ENCODE peak calls at places on chromosomes 4 and X, in four cellular contexts. One of them, this sample, is unnamed.

GRCh38 chr4:181952478-181952877 is 290.7 kb upstream of the TENM3 start:
- DNase-seq in midbrain: no peak
- DNase-seq in stimulated activated CD8-positive, alpha-beta memory T cell treated with anti-CD3 and anti-CD28 coated beads, Interleukin-15, amount 100 ng/mL, for 4 hours: no peak
- DNase-seq in Right ventricle myocardium superior: no peak
- DNase-seq in this sample: no peak

GRCh38 chr4:41218703-41219102 is 4.4 kb upstream of the APBB2 start:
- DNase-seq in midbrain: no peak
- DNase-seq in stimulated activated CD8-positive, alpha-beta memory T cell treated with anti-CD3 and anti-CD28 coated beads, Interleukin-15, amount 100 ng/mL, for 4 hours: no peak
- DNase-seq in Right ventricle myocardium superior: no peak
- DNase-seq in this sample: no peak

GRCh38 chrX:11423362-11423818 is 130.2 kb downstream of the AMELX start:
- DNase-seq in midbrain: peak; percentile 14
- DNase-seq in stimulated activated CD8-positive, alpha-beta memory T cell treated with anti-CD3 and anti-CD28 coated beads, Interleukin-15, amount 100 ng/mL, for 4 hours: no peak
- DNase-seq in Right ventricle myocardium superior: peak; percentile 42
- DNase-seq in this sample: no peak

GRCh38 chr4:150315691-150316090 is 237.4 kb downstream of the DCLK2 start:
- DNase-seq in midbrain: no peak
- DNase-seq in stimulated activated CD8-positive, alpha-beta memory T cell treated with anti-CD3 and anti-CD28 coated beads, Interleukin-15, amount 100 ng/mL, for 4 hours: no peak
- DNase-seq in Right ventricle myocardium superior: no peak
- DNase-seq in this sample: peak; percentile 86

GRCh38 chrX:149877636-149878035 is 3.3 kb upstream of the MAGEA8 start:
- DNase-seq in midbrain: no peak
- DNase-seq in stimulated activated CD8-positive, alpha-beta memory T cell treated with anti-CD3 and anti-CD28 coated beads, Interleukin-15, amount 100 ng/mL, for 4 hours: no peak
- DNase-seq in Right ventricle myocardium superior: no peak
- DNase-seq in this sample: no peak

GRCh38 chr4:170391066-170391754 is 301.5 kb upstream of the AADAT start:
- DNase-seq in midbrain: no peak
- DNase-seq in stimulated activated CD8-positive, alpha-beta memory T cell treated with anti-CD3 and anti-CD28 coated beads, Interleukin-15, amount 100 ng/mL, for 4 hours: no peak
- DNase-seq in Right ventricle myocardium superior: no peak
- DNase-seq in this sample: no peak

GRCh38 chr4:182643801-182644311 is 273.3 kb downstream of the DCTD start:
- DNase-seq in midbrain: no peak
- DNase-seq in stimulated activated CD8-positive, alpha-beta memory T cell treated with anti-CD3 and anti-CD28 coated beads, Interleukin-15, amount 100 ng/mL, for 4 hours: no peak
- DNase-seq in Right ventricle myocardium superior: peak; percentile 55
- DNase-seq in this sample: peak; percentile 44

GRCh38 chr4:126778348-126778747 is 854.4 kb upstream of the INTU start:
- DNase-seq in midbrain: no peak
- DNase-seq in stimulated activated CD8-positive, alpha-beta memory T cell treated with anti-CD3 and anti-CD28 coated beads, Interleukin-15, amount 100 ng/mL, for 4 hours: no peak
- DNase-seq in Right ventricle myocardium superior: no peak
- DNase-seq in this sample: no peak

GRCh38 chrX:131812847-131813825 is 210.0 kb upstream of the STK26 start:
- DNase-seq in midbrain: peak; percentile 90
- DNase-seq in stimulated activated CD8-positive, alpha-beta memory T cell treated with anti-CD3 and anti-CD28 coated beads, Interleukin-15, amount 100 ng/mL, for 4 hours: peak; percentile 61
- DNase-seq in Right ventricle myocardium superior: peak; percentile 38
- DNase-seq in this sample: peak; percentile 3

GRCh38 chr4:139815646-139816601 is 150.3 kb downstream of the MGST2 start:
- DNase-seq in midbrain: no peak
- DNase-seq in stimulated activated CD8-positive, alpha-beta memory T cell treated with anti-CD3 and anti-CD28 coated beads, Interleukin-15, amount 100 ng/mL, for 4 hours: peak; percentile 3
- DNase-seq in Right ventricle myocardium superior: peak; percentile 56
- DNase-seq in this sample: peak; percentile 77

GRCh38 chr4:111961806-111962205 is 183.4 kb upstream of the FAM241A start:
- DNase-seq in midbrain: no peak
- DNase-seq in stimulated activated CD8-positive, alpha-beta memory T cell treated with anti-CD3 and anti-CD28 coated beads, Interleukin-15, amount 100 ng/mL, for 4 hours: no peak
- DNase-seq in Right ventricle myocardium superior: no peak
- DNase-seq in this sample: no peak

GRCh38 chrX:29627833-29628232 is 587.5 kb upstream of the MAGEB2 start:
- DNase-seq in midbrain: no peak
- DNase-seq in stimulated activated CD8-positive, alpha-beta memory T cell treated with anti-CD3 and anti-CD28 coated beads, Interleukin-15, amount 100 ng/mL, for 4 hours: no peak
- DNase-seq in Right ventricle myocardium superior: no peak
- DNase-seq in this sample: no peak

GRCh38 chr4:179867300-179867878 is 2375.8 kb upstream of the TENM3 start:
- DNase-seq in midbrain: peak; percentile 8
- DNase-seq in stimulated activated CD8-positive, alpha-beta memory T cell treated with anti-CD3 and anti-CD28 coated beads, Interleukin-15, amount 100 ng/mL, for 4 hours: no peak
- DNase-seq in Right ventricle myocardium superior: peak; percentile 31
- DNase-seq in this sample: peak; percentile 39

GRCh38 chr4:142355417-142355930 is 490.6 kb downstream of the INPP4B start:
- DNase-seq in midbrain: no peak
- DNase-seq in stimulated activated CD8-positive, alpha-beta memory T cell treated with anti-CD3 and anti-CD28 coated beads, Interleukin-15, amount 100 ng/mL, for 4 hours: no peak
- DNase-seq in Right ventricle myocardium superior: no peak
- DNase-seq in this sample: no peak

GRCh38 chr4:140637836-140638235 is 69.1 kb upstream of the UCP1 start:
- DNase-seq in midbrain: peak; percentile 1
- DNase-seq in stimulated activated CD8-positive, alpha-beta memory T cell treated with anti-CD3 and anti-CD28 coated beads, Interleukin-15, amount 100 ng/mL, for 4 hours: no peak
- DNase-seq in Right ventricle myocardium superior: no peak
- DNase-seq in this sample: peak; percentile 46

GRCh38 chr4:77669911-77670590 is 64.4 kb downstream of the CXCL13 start:
- DNase-seq in midbrain: no peak
- DNase-seq in stimulated activated CD8-positive, alpha-beta memory T cell treated with anti-CD3 and anti-CD28 coated beads, Interleukin-15, amount 100 ng/mL, for 4 hours: no peak
- DNase-seq in Right ventricle myocardium superior: no peak
- DNase-seq in this sample: no peak

GRCh38 chrX:12269484-12269883 is 131.2 kb downstream of the FRMPD4 start:
- DNase-seq in midbrain: no peak
- DNase-seq in stimulated activated CD8-positive, alpha-beta memory T cell treated with anti-CD3 and anti-CD28 coated beads, Interleukin-15, amount 100 ng/mL, for 4 hours: no peak
- DNase-seq in Right ventricle myocardium superior: no peak
- DNase-seq in this sample: no peak

This sample was measured in cerebellar cortex.